ENCODE peak calls at places on chromosomes 1 and 21, in eight cellular contexts. E is colonic mucosa, Z is tibial nerve, W is brain microvascular endothelial cell, P is body of pancreas, A is fibroblast of lung, U is neural progenitor cell, Q is thoracic aorta. M is an unnamed sample.

GRCh38 chr1:67213164-67213563 is 46.9 kb downstream of the IL23R start:
- DNase-seq in W (no peak), P (no peak), U (peak; percentile 74), Q (no peak), E (no peak), A (peak; percentile 18), Z (no peak), M (no peak)

GRCh38 chr1:70455291-70455690 is 44.2 kb downstream of the CTH start:
- DNase-seq in A (peak; percentile 22), U (no peak), P (no peak), Q (no peak), E (no peak), Z (no peak), W (no peak), M (no peak)

GRCh38 chr1:34425785-34426184 is 249.1 kb downstream of the C1orf94 start:
- DNase-seq in A (no peak), Q (no peak), P (no peak), U (no peak), W (no peak), Z (no peak), E (no peak), M (no peak)

GRCh38 chr1:225974454-225974853 is 24.7 kb downstream of the SDE2 start:
- DNase-seq in Z (no peak), U (no peak), P (no peak), E (no peak), W (no peak), A (no peak), Q (no peak), M (no peak)

GRCh38 chr1:102891868-102892625 is 216.3 kb downstream of the COL11A1 start:
- DNase-seq in Q (no peak), U (no peak), P (no peak), Z (no peak), A (peak; percentile 67), E (no peak), W (peak; percentile 16), M (no peak)

GRCh38 chr1:24207709-24208108 is 20.6 kb upstream of the IFNLR1 start:
- DNase-seq in A (no peak), U (no peak), E (no peak), Q (no peak), W (no peak), P (no peak), Z (no peak), M (no peak)

GRCh38 chr1:27203946-27204345 is 30.5 kb upstream of the WDTC1 start:
- DNase-seq in U (no peak), W (no peak), Z (no peak), P (no peak), Q (no peak), A (no peak), E (no peak), M (no peak)

GRCh38 chr1:27752372-27752771 is 20.6 kb upstream of the STX12 start:
- DNase-seq in Z (no peak), Q (no peak), A (peak; percentile 83), W (no peak), P (no peak), U (no peak), E (no peak), M (no peak)

GRCh38 chr21:45004481-45005263 is 64.8 kb downstream of the SLX9 start:
- DNase-seq in W (no peak), Q (no peak), P (no peak), A (no peak), E (no peak), Z (no peak), U (no peak), M (no peak)

GRCh38 chr1:115317101-115318012 is 20.7 kb downstream of the NGF start:
- DNase-seq in U (no peak), E (no peak), P (no peak), A (no peak), Z (no peak), W (no peak), Q (no peak), M (no peak)

GRCh38 chr1:160116277-160117147 is 953 bp downstream of the ATP1A2 start:
- DNase-seq in Q (peak; percentile 50), P (no peak), Z (no peak), A (peak; percentile 67), U (no peak), E (no peak), W (no peak), M (no peak)

GRCh38 chr1:93847811-93848288 is 31.2 kb downstream of the DNTTIP2 start:
- DNase-seq in W (peak; percentile 68), P (peak; percentile 66), E (peak; percentile 75), Q (peak; percentile 27), Z (peak; percentile 46), U (peak; percentile 86), A (peak; percentile 65), M (peak; percentile 77)

GRCh38 chr1:99745684-99746083 is 20.8 kb downstream of the FRRS1 start:
- DNase-seq in Q (no peak), Z (no peak), U (no peak), E (no peak), W (no peak), A (no peak), P (no peak), M (no peak)

GRCh38 chr1:19311503-19311930 is 427 bp downstream of the AKR7A2 start:
- DNase-seq in W (no peak), Z (no peak), A (no peak), Q (no peak), U (no peak), P (no peak), E (peak; percentile 39), M (no peak)

GRCh38 chr1:19312782-19313635 is 883 bp downstream of the SLC66A1 start:
- DNase-seq in W (no peak), P (no peak), A (no peak), Z (no peak), E (peak; percentile 42), U (no peak), Q (no peak), M (no peak)

GRCh38 chr1:19310720-19311502 is 1.0 kb downstream of the AKR7A2 start:
- DNase-seq in Q (no peak), U (peak; percentile 26), E (peak; percentile 53), P (no peak), Z (no peak), A (no peak), W (no peak), M (peak; percentile 50)

GRCh38 chr1:19313636-19313959 is 1.5 kb downstream of the SLC66A1 start:
- DNase-seq in P (no peak), W (no peak), Q (no peak), Z (no peak), E (no peak), U (no peak), A (no peak), M (no peak)

GRCh38 chr1:19311931-19312781 is at the start of the genes AKR7A2 and SLC66A1:
- DNase-seq in U (peak; percentile 98), E (peak; percentile 92), Z (peak; percentile 85), A (peak; percentile 91), Q (peak; percentile 63), P (peak; percentile 93), W (peak; percentile 75), M (peak; percentile 95)
- TF ChIP-seq CTCF in U (peak; percentile 7), E (no peak), Z (peak; percentile 67), A (no peak), Q (no peak), P (no peak), W (peak; percentile 11), M (no peak)

DNA sequence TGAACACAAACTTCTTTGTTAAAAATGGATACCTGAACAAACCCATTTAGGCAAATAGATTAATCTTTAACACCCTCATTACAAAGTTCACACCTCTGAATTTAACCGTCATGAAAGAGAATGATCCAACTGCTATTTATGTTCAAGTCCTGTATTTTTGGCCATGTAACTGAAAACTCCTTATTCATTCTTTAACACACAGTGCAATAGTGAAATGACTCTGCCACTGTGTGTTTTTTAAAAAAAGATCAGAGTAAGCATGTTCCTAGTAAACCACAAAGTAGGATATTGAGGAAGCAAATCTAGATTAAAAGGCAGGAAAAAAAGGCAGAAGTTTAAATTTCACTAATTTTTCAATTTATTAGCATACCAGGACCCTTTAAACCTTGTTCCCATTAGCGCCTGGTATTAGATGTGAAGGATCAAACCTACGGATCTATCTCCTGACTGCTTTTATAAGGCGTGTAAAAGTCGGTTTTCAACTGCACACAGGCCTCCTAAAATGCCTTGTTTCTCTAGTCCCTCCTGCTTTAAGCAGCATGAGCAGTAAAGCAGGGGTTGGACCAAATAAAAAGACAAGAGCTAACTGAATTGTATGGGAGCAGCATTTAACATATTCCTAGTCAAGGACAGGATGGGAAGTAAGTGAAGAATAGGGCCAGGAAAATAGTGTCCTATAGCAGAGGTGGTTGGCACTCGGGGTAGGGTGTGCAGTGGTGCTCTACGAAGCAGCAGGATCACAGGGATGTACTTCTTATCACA is 33.4 kb downstream of the NUCKS1 start:
- DNase-seq in U (no peak), A (no peak), W (no peak), Q (no peak), Z (no peak), E (no peak), P (no peak), M (no peak)
- H3K36me3 ChIP-seq in U (peaks cover 49% of the 10 kb centered on the region), A (peaks cover 12% of the 10 kb centered on the region), W (peaks cover 53% of the 10 kb centered on the region), Q (peaks cover 42% of the 10 kb centered on the region), Z (peaks cover 8% of the 10 kb centered on the region), E (peaks cover 9% of the 10 kb centered on the region), P (peaks cover 26% of the 10 kb centered on the region), M (peaks cover 34% of the 10 kb centered on the region)

DNA sequence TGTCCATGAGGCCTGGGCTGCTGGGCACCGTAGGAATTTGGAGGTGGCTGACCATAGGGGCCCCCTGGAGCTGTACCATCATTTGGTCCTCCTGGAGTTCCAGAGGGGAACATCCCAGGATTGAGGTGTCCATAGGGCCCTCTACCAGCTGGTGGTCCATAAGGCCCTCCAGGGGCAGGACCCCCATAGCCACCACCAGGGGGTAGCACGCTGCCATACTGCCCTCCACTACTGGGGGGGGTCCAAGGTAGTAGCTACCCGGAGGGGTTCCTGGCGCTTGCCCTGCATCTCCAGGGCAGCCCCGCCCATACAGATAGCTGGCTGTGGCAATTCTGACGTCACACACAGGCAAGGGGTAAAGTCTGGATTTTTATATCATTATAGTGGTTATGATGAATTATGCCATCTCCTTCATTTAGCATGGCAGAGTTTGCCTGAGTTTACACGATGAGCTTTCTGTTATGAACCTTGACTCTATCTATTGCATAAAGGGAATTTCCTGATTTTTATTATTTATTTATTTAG is 13.2 kb downstream of the MDM4 start:
- DNase-seq in A (no peak), E (no peak), Z (no peak), P (no peak), W (no peak), Q (no peak), U (no peak), M (no peak)
- TF ChIP-seq CTCF in A (peak; percentile 3), E (no peak), Z (no peak), P (no peak), W (peak; percentile 32), Q (no peak), U (peak; percentile 6), M (no peak)

DNA sequence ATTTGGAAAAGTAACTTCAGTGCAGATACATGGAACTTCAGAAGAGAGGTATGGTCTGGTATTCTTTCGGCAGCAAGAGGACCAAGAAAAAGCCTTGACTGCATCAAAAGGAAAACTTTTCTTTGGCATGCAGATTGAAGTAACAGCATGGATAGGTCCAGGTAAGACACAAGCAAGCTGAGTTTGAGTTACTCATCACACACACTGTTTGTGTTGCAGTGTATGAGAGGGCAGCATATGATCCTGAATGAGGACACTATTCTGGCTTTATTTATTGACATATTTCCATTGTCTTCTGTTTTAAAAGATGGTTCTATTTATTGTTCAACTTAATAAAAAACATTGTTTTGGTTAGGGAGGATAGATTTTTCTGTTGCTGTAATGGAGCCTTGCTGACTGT is 63.6 kb downstream of the SPEN start:
- DNase-seq in W (no peak), U (no peak), A (no peak), Q (no peak), P (no peak), Z (no peak), E (no peak), M (no peak)
- H3K36me3 ChIP-seq in W (peaks cover 10% of the 10 kb centered on the region), U (peaks cover 18% of the 10 kb centered on the region), A (no peaks in the 10 kb centered on the region), Q (peaks cover 38% of the 10 kb centered on the region), P (no peaks in the 10 kb centered on the region), Z (peaks cover 13% of the 10 kb centered on the region), E (no peaks in the 10 kb centered on the region), M (no peaks in the 10 kb centered on the region)